ENCODE peak calls at places on chromosomes 12 and 14, in nine cellular contexts. One of them, this sample, is unnamed.
A peak's percentile ranks its signal among the peaks of the same experiment; 100 is the strongest.

GRCh38 chr12:15829949-15830348 is 40.8 kb upstream of the EPS8 start:
- DNase-seq in body of pancreas: no peak
- DNase-seq in lower leg skin: no peak
- DNase-seq in transverse colon: no peak
- DNase-seq in fibroblast of pulmonary artery: peak; percentile 51
- DNase-seq in tibial nerve: no peak
- DNase-seq in ovary: no peak
- DNase-seq in GM12865: no peak
- DNase-seq in AG04450: no peak
- DNase-seq in this sample: no peak

GRCh38 chr14:72708708-72709475 is 185.0 kb downstream of the DPF3 start:
- DNase-seq in ovary: no peak
- DNase-seq in tibial nerve: no peak
- DNase-seq in AG04450: no peak
- DNase-seq in GM12865: no peak
- DNase-seq in lower leg skin: no peak
- DNase-seq in fibroblast of pulmonary artery: no peak
- DNase-seq in transverse colon: no peak
- DNase-seq in body of pancreas: no peak
- DNase-seq in this sample: no peak

GRCh38 chr14:101444116-101444515 is 117.2 kb upstream of the DIO3 start:
- DNase-seq in tibial nerve: no peak
- DNase-seq in body of pancreas: no peak
- DNase-seq in transverse colon: no peak
- DNase-seq in GM12865: no peak
- DNase-seq in AG04450: no peak
- DNase-seq in fibroblast of pulmonary artery: no peak
- DNase-seq in ovary: no peak
- DNase-seq in lower leg skin: peak; percentile 45
- DNase-seq in this sample: no peak

GRCh38 chr14:65153101-65153500 is 50.8 kb upstream of the MAX start:
- DNase-seq in body of pancreas: no peak
- DNase-seq in ovary: peak; percentile 64
- DNase-seq in fibroblast of pulmonary artery: no peak
- DNase-seq in tibial nerve: no peak
- DNase-seq in lower leg skin: no peak
- DNase-seq in AG04450: no peak
- DNase-seq in transverse colon: peak; percentile 48
- DNase-seq in GM12865: no peak
- DNase-seq in this sample: no peak

GRCh38 chr14:22854963-22855724 is 16.4 kb upstream of the LRP10 start:
- DNase-seq in fibroblast of pulmonary artery: no peak
- DNase-seq in lower leg skin: no peak
- DNase-seq in AG04450: no peak
- DNase-seq in body of pancreas: no peak
- DNase-seq in tibial nerve: no peak
- DNase-seq in transverse colon: no peak
- DNase-seq in ovary: no peak
- DNase-seq in GM12865: peak; percentile 29
- DNase-seq in this sample: no peak

GRCh38 chr14:93986972-93987371 is 10.1 kb upstream of the CCDC197 start:
- DNase-seq in tibial nerve: no peak
- DNase-seq in GM12865: no peak
- DNase-seq in transverse colon: no peak
- DNase-seq in lower leg skin: no peak
- DNase-seq in AG04450: no peak
- DNase-seq in fibroblast of pulmonary artery: no peak
- DNase-seq in ovary: no peak
- DNase-seq in body of pancreas: no peak
- DNase-seq in this sample: no peak

GRCh38 chr14:74905595-74906142 is 17.4 kb downstream of the RPS6KL1 start:
- DNase-seq in lower leg skin: peak; percentile 63
- DNase-seq in GM12865: peak; percentile 69
- DNase-seq in ovary: peak; percentile 84
- DNase-seq in transverse colon: peak; percentile 77
- DNase-seq in body of pancreas: peak; percentile 76
- DNase-seq in fibroblast of pulmonary artery: peak; percentile 60
- DNase-seq in AG04450: no peak
- DNase-seq in tibial nerve: peak; percentile 84
- DNase-seq in this sample: no peak

GRCh38 chr12:98990648-98991047 is 345.6 kb downstream of the APAF1 start:
- DNase-seq in transverse colon: no peak
- DNase-seq in GM12865: no peak
- DNase-seq in fibroblast of pulmonary artery: no peak
- DNase-seq in body of pancreas: no peak
- DNase-seq in ovary: no peak
- DNase-seq in lower leg skin: no peak
- DNase-seq in tibial nerve: no peak
- DNase-seq in AG04450: no peak
- DNase-seq in this sample: peak; percentile 8

GRCh38 chr12:88895634-88896033 is 315.4 kb upstream of the KITLG start:
- DNase-seq in fibroblast of pulmonary artery: no peak
- DNase-seq in transverse colon: no peak
- DNase-seq in body of pancreas: no peak
- DNase-seq in GM12865: no peak
- DNase-seq in tibial nerve: no peak
- DNase-seq in ovary: no peak
- DNase-seq in lower leg skin: no peak
- DNase-seq in AG04450: peak; percentile 6
- DNase-seq in this sample: no peak

GRCh38 chr12:7832059-7832696 is 40.5 kb downstream of the SLC2A14 start:
- DNase-seq in body of pancreas: peak; percentile 24
- DNase-seq in GM12865: peak; percentile 46
- DNase-seq in fibroblast of pulmonary artery: peak; percentile 75
- DNase-seq in ovary: no peak
- DNase-seq in lower leg skin: no peak
- DNase-seq in tibial nerve: peak; percentile 13
- DNase-seq in AG04450: peak; percentile 27
- DNase-seq in transverse colon: no peak
- DNase-seq in this sample: peak; percentile 13

GRCh38 chr14:77804592-77804991 is 4.7 kb downstream of the ADCK1 start:
- DNase-seq in fibroblast of pulmonary artery: peak; percentile 10
- DNase-seq in ovary: no peak
- DNase-seq in body of pancreas: no peak
- DNase-seq in AG04450: no peak
- DNase-seq in GM12865: peak; percentile 57
- DNase-seq in tibial nerve: no peak
- DNase-seq in lower leg skin: no peak
- DNase-seq in transverse colon: peak; percentile 31
- DNase-seq in this sample: no peak

GRCh38 chr12:124727922-124728321 is 135.7 kb downstream of the SCARB1 start:
- DNase-seq in ovary: no peak
- DNase-seq in lower leg skin: no peak
- DNase-seq in tibial nerve: no peak
- DNase-seq in GM12865: no peak
- DNase-seq in fibroblast of pulmonary artery: no peak
- DNase-seq in transverse colon: no peak
- DNase-seq in AG04450: no peak
- DNase-seq in body of pancreas: no peak
- DNase-seq in this sample: no peak

GRCh38 chr12:58087428-58088117 is 146.2 kb downstream of the ATP23 start:
- DNase-seq in transverse colon: no peak
- DNase-seq in lower leg skin: no peak
- DNase-seq in ovary: no peak
- DNase-seq in GM12865: no peak
- DNase-seq in fibroblast of pulmonary artery: no peak
- DNase-seq in AG04450: no peak
- DNase-seq in body of pancreas: no peak
- DNase-seq in tibial nerve: no peak
- DNase-seq in this sample: no peak

GRCh38 chr14:101963052-101963451 is 1.3 kb upstream of the DYNC1H1 start:
- DNase-seq in fibroblast of pulmonary artery: no peak
- DNase-seq in lower leg skin: no peak
- DNase-seq in ovary: no peak
- DNase-seq in AG04450: no peak
- DNase-seq in GM12865: no peak
- DNase-seq in body of pancreas: no peak
- DNase-seq in transverse colon: no peak
- DNase-seq in tibial nerve: no peak
- DNase-seq in this sample: no peak

GRCh38 chr14:104178279-104178678 is 39.9 kb downstream of the KIF26A start:
- DNase-seq in transverse colon: no peak
- DNase-seq in tibial nerve: no peak
- DNase-seq in ovary: peak; percentile 52
- DNase-seq in GM12865: no peak
- DNase-seq in AG04450: no peak
- DNase-seq in lower leg skin: no peak
- DNase-seq in body of pancreas: no peak
- DNase-seq in fibroblast of pulmonary artery: no peak
- DNase-seq in this sample: no peak

GRCh38 chr12:57162541-57163125 is 15.2 kb upstream of the LRP1-AS start:
- DNase-seq in ovary: no peak
- DNase-seq in transverse colon: no peak
- DNase-seq in GM12865: no peak
- DNase-seq in lower leg skin: no peak
- DNase-seq in fibroblast of pulmonary artery: no peak
- DNase-seq in tibial nerve: no peak
- DNase-seq in body of pancreas: no peak
- DNase-seq in AG04450: no peak
- DNase-seq in this sample: no peak

GRCh38 chr12:21938879-21939278 is 2.3 kb downstream of the ABCC9 start:
- DNase-seq in AG04450: no peak
- DNase-seq in tibial nerve: no peak
- DNase-seq in ovary: no peak
- DNase-seq in transverse colon: no peak
- DNase-seq in fibroblast of pulmonary artery: no peak
- DNase-seq in GM12865: no peak
- DNase-seq in lower leg skin: no peak
- DNase-seq in body of pancreas: no peak
- DNase-seq in this sample: no peak

GRCh38 chr12:55729592-55730446 is 1.0 kb upstream of the CD63 start:
- DNase-seq in ovary: peak; percentile 89
- DNase-seq in GM12865: peak; percentile 80
- DNase-seq in AG04450: peak; percentile 82
- DNase-seq in fibroblast of pulmonary artery: peak; percentile 96
- DNase-seq in tibial nerve: peak; percentile 93
- DNase-seq in transverse colon: peak; percentile 92
- DNase-seq in body of pancreas: peak; percentile 80
- DNase-seq in lower leg skin: peak; percentile 94
- DNase-seq in this sample: peak; percentile 52

GRCh38 chr12:111320233-111321050 is 48.5 kb downstream of the PHETA1 start:
- DNase-seq in tibial nerve: no peak
- DNase-seq in body of pancreas: no peak
- DNase-seq in GM12865: no peak
- DNase-seq in lower leg skin: no peak
- DNase-seq in fibroblast of pulmonary artery: no peak
- DNase-seq in ovary: no peak
- DNase-seq in AG04450: no peak
- DNase-seq in transverse colon: no peak
- DNase-seq in this sample: no peak
- H3K4me3 ChIP-seq in tibial nerve: no peak overlapping the region
- H3K4me3 ChIP-seq in body of pancreas: no peak overlapping the region
- H3K4me3 ChIP-seq in GM12865: no peak overlapping the region
- H3K4me3 ChIP-seq in lower leg skin: no peak overlapping the region
- H3K4me3 ChIP-seq in fibroblast of pulmonary artery: no peak overlapping the region
- H3K4me3 ChIP-seq in ovary: no peak overlapping the region
- H3K4me3 ChIP-seq in AG04450: no peak overlapping the region
- H3K4me3 ChIP-seq in transverse colon: no peak overlapping the region
- H3K4me3 ChIP-seq in this sample: no peak overlapping the region

GRCh38 chr12:2265461-2266167 is 212.8 kb downstream of the CACNA1C start:
- DNase-seq in GM12865: no peak
- DNase-seq in transverse colon: no peak
- DNase-seq in fibroblast of pulmonary artery: peak; percentile 26
- DNase-seq in body of pancreas: no peak
- DNase-seq in ovary: no peak
- DNase-seq in tibial nerve: no peak
- DNase-seq in lower leg skin: no peak
- DNase-seq in AG04450: no peak
- DNase-seq in this sample: no peak

GRCh38 chr12:2266666-2267623 is 214.2 kb downstream of the CACNA1C start:
- DNase-seq in lower leg skin: no peak
- DNase-seq in tibial nerve: no peak
- DNase-seq in AG04450: no peak
- DNase-seq in body of pancreas: no peak
- DNase-seq in fibroblast of pulmonary artery: no peak
- DNase-seq in GM12865: no peak
- DNase-seq in transverse colon: peak; percentile 34
- DNase-seq in ovary: no peak
- DNase-seq in this sample: no peak

GRCh38 chr12:2270846-2271245 is 218.1 kb downstream of the CACNA1C start:
- DNase-seq in transverse colon: no peak
- DNase-seq in GM12865: no peak
- DNase-seq in fibroblast of pulmonary artery: no peak
- DNase-seq in body of pancreas: no peak
- DNase-seq in lower leg skin: no peak
- DNase-seq in tibial nerve: no peak
- DNase-seq in ovary: no peak
- DNase-seq in AG04450: no peak
- DNase-seq in this sample: no peak

GRCh38 chr12:2268478-2269286 is 215.9 kb downstream of the CACNA1C start:
- DNase-seq in transverse colon: no peak
- DNase-seq in body of pancreas: no peak
- DNase-seq in AG04450: no peak
- DNase-seq in fibroblast of pulmonary artery: peak; percentile 73
- DNase-seq in ovary: no peak
- DNase-seq in GM12865: no peak
- DNase-seq in tibial nerve: no peak
- DNase-seq in lower leg skin: no peak
- DNase-seq in this sample: no peak

GRCh38 chr12:2267624-2268477 is 215.1 kb downstream of the CACNA1C start:
- DNase-seq in AG04450: no peak
- DNase-seq in body of pancreas: no peak
- DNase-seq in ovary: no peak
- DNase-seq in tibial nerve: peak; percentile 52
- DNase-seq in fibroblast of pulmonary artery: no peak
- DNase-seq in GM12865: no peak
- DNase-seq in lower leg skin: peak; percentile 57
- DNase-seq in transverse colon: no peak
- DNase-seq in this sample: no peak
- TF ChIP-seq CTCF in AG04450: no peak
- TF ChIP-seq CTCF in body of pancreas: no peak
- TF ChIP-seq CTCF in ovary: no peak
- TF ChIP-seq CTCF in tibial nerve: no peak
- TF ChIP-seq CTCF in fibroblast of pulmonary artery: no peak
- TF ChIP-seq CTCF in GM12865: no peak
- TF ChIP-seq CTCF in lower leg skin: no peak
- TF ChIP-seq CTCF in transverse colon: no peak
- TF ChIP-seq CTCF in this sample: no peak

GRCh38 chr14:91654836-91655235 is 77.0 kb downstream of the CATSPERB start:
- DNase-seq in fibroblast of pulmonary artery: no peak
- DNase-seq in lower leg skin: no peak
- DNase-seq in GM12865: no peak
- DNase-seq in body of pancreas: no peak
- DNase-seq in transverse colon: no peak
- DNase-seq in AG04450: no peak
- DNase-seq in ovary: no peak
- DNase-seq in tibial nerve: no peak
- DNase-seq in this sample: no peak
- H3K4me3 ChIP-seq in fibroblast of pulmonary artery: no peak overlapping the region
- H3K4me3 ChIP-seq in lower leg skin: no peak overlapping the region
- H3K4me3 ChIP-seq in GM12865: no peak overlapping the region
- H3K4me3 ChIP-seq in body of pancreas: no peak overlapping the region
- H3K4me3 ChIP-seq in transverse colon: no peak overlapping the region
- H3K4me3 ChIP-seq in AG04450: no peak overlapping the region
- H3K4me3 ChIP-seq in ovary: no peak overlapping the region
- H3K4me3 ChIP-seq in tibial nerve: no peak overlapping the region
- H3K4me3 ChIP-seq in this sample: no peak overlapping the region

DNA sequence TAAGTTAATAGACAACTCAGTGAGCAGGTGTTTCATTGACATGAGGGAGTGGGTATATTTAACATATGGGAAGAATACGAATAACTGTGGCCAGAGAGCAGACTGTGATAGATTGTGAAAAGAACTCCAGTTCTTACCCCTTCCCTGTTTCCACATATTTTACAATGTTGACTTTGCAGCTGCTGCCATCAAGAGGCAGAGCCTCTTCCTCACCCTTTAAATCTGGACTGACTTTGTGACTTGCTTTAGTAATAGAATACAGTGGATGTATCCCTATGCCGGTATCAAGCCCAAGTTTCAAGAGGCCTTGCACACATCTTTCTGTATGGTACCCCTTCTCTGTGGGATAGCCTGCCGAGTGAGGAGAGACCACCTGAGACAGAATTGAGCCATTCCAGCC is 356.7 kb downstream of the ETNK1 start:
- DNase-seq in body of pancreas: no peak
- DNase-seq in fibroblast of pulmonary artery: peak; percentile 34
- DNase-seq in transverse colon: no peak
- DNase-seq in AG04450: no peak
- DNase-seq in GM12865: no peak
- DNase-seq in tibial nerve: no peak
- DNase-seq in lower leg skin: no peak
- DNase-seq in ovary: no peak
- DNase-seq in this sample: peak; percentile 18
- TF ChIP-seq CTCF in body of pancreas: no peak
- TF ChIP-seq CTCF in fibroblast of pulmonary artery: peak; percentile 11
- TF ChIP-seq CTCF in transverse colon: no peak
- TF ChIP-seq CTCF in AG04450: peak; percentile 16
- TF ChIP-seq CTCF in GM12865: no peak
- TF ChIP-seq CTCF in tibial nerve: no peak
- TF ChIP-seq CTCF in lower leg skin: no peak
- TF ChIP-seq CTCF in ovary: no peak
- TF ChIP-seq CTCF in this sample: peak; percentile 62